ENCODE peak calls at places on chromosomes 1 and 21, in six cellular contexts. Q is BJ; U is Peyer's patch; M is CD8-positive, alpha-beta T cell; B is left lung; T is pancreas. D is an unnamed sample.

GRCh38 chr1:65457868-65458267 is 37.4 kb downstream of the LEPR start:
- DNase-seq in T (no peak), U (no peak), B (no peak), Q (no peak), M (no peak), D (no peak)

GRCh38 chr1:56336972-56337371 is 242.4 kb downstream of the PLPP3 start:
- DNase-seq in Q (no peak), T (no peak), U (no peak), B (no peak), M (no peak), D (no peak)

GRCh38 chr1:236904874-236905741 is 99.1 kb downstream of the MT1HL1 start:
- DNase-seq in B (no peak), U (no peak), M (no peak), Q (peak), T (no peak), D (no peak)

GRCh38 chr1:225425211-225425786 is 2.5 kb downstream of the LBR start:
- DNase-seq in T (no peak), M (no peak), B (no peak), U (no peak), Q (no peak), D (no peak)

GRCh38 chr1:84758968-84759491 is 68.8 kb upstream of the SSX2IP start:
- DNase-seq in T (no peak), Q (no peak), U (no peak), B (peak), M (no peak), D (no peak)

GRCh38 chr1:174074757-174075156 is 52.6 kb upstream of the RC3H1 start:
- DNase-seq in U (no peak), B (no peak), M (no peak), Q (no peak), T (no peak), D (no peak)

GRCh38 chr1:218967836-218968235 is 205.8 kb upstream of the LYPLAL1 start:
- DNase-seq in B (no peak), M (no peak), U (no peak), T (no peak), Q (peak), D (no peak)

GRCh38 chr1:204304067-204304466 is 55.7 kb downstream of the PLEKHA6 start:
- DNase-seq in U (no peak), B (no peak), M (no peak), Q (no peak), T (no peak), D (no peak)

GRCh38 chr1:183655562-183656075 is 2.5 kb upstream of the APOBEC4 start:
- DNase-seq in B (peak), T (peak), M (peak), U (peak), Q (no peak), D (peak)

GRCh38 chr1:30759718-30760281 is 2.2 kb upstream of the LAPTM5 start:
- DNase-seq in T (peak), U (no peak), M (peak), Q (no peak), B (no peak), D (no peak)

GRCh38 chr21:29196021-29196663 is 65.7 kb downstream of the MAP3K7CL start:
- DNase-seq in B (peak), T (no peak), U (no peak), Q (peak), M (peak), D (no peak)

GRCh38 chr1:212607206-212607923 is 1.2 kb upstream of the ATF3 start:
- DNase-seq in Q (no peak), M (no peak), T (peak), U (peak), B (no peak), D (peak)

GRCh38 chr21:17793271-17793670 is 25.9 kb downstream of the C21orf91 start:
- DNase-seq in Q (no peak), M (no peak), B (no peak), U (no peak), T (no peak), D (no peak)

GRCh38 chr21:26965091-26965566 is 1.8 kb downstream of the ADAMTS5 start:
- DNase-seq in U (no peak), T (peak), Q (no peak), M (no peak), B (no peak), D (no peak)

GRCh38 chr21:26965567-26966359 is 1.1 kb downstream of the ADAMTS5 start:
- DNase-seq in T (peak), U (peak), B (no peak), Q (no peak), M (no peak), D (peak)

GRCh38 chr21:26966978-26967913 is at the start of gene ADAMTS5:
- DNase-seq in U (peak), B (no peak), T (peak), Q (no peak), M (no peak), D (peak)

GRCh38 chr21:26964379-26964778 is 2.5 kb downstream of the ADAMTS5 start:
- DNase-seq in M (no peak), T (no peak), U (peak), B (peak), Q (no peak), D (peak)

DNA sequence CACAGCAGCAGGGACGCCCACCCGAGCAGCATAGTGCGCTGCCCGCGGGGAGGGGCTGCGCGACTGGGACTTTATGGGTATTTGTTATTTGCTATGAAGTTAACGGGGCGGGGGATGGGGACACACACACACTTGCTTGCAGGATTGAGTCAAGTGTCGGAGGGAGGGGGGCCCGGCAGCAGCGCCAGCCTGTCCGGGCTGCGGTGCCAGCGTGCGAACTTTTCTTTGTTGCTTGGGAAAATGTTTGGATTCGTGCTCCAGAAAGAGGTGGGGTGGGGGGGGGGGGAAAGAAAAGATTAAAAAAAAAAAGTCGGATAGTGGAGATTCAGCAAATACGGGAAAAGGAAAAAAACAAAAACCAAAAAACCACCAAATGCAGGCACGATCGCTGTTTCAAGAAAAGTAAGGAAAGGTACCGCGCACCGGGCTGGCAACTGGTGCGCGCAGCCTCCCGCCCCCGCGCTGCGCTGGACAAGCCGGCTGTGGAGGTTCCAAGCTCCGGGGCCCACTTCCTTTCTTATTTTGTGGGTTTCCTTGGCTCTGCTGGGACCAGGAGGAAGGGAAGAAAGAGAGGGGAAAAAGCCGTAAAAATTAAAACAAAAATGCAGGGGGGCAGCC is 419 bp downstream of the ADAMTS5 start:
- DNase-seq in B (no peak), Q (no peak), M (no peak), U (no peak), T (no peak), D (no peak)
- H3K4me3 ChIP-seq in B (peak), Q (peak), M (no peak), U (peak), T (peak), D (peak)

GRCh38 chr1:244419004-244419403 is 32.7 kb downstream of the ADSS2 start:
- DNase-seq in U (no peak), B (no peak), Q (no peak), M (no peak), T (no peak), D (no peak)

GRCh38 chr1:244412116-244412639 is 39.5 kb downstream of the ADSS2 start:
- DNase-seq in U (no peak), T (no peak), Q (no peak), B (no peak), M (no peak), D (no peak)

GRCh38 chr1:244409648-244410164 is 42.0 kb downstream of the ADSS2 start:
- DNase-seq in M (no peak), Q (no peak), B (no peak), T (no peak), U (no peak), D (no peak)

GRCh38 chr1:244413736-244414135 is 38.0 kb downstream of the ADSS2 start:
- DNase-seq in B (no peak), T (no peak), M (no peak), Q (no peak), U (no peak), D (no peak)

GRCh38 chr1:244414543-244414942 is 37.2 kb downstream of the ADSS2 start:
- DNase-seq in T (no peak), Q (no peak), U (no peak), M (no peak), B (peak), D (no peak)
- TF ChIP-seq CTCF in T (no peak), Q (peak), U (no peak), M (no peak), B (no peak), D (no peak)

GRCh38 chr1:87816646-87817045 is 488.0 kb downstream of the LMO4 start:
- DNase-seq in M (no peak), U (no peak), Q (no peak), B (no peak), T (no peak), D (no peak)

DNA sequence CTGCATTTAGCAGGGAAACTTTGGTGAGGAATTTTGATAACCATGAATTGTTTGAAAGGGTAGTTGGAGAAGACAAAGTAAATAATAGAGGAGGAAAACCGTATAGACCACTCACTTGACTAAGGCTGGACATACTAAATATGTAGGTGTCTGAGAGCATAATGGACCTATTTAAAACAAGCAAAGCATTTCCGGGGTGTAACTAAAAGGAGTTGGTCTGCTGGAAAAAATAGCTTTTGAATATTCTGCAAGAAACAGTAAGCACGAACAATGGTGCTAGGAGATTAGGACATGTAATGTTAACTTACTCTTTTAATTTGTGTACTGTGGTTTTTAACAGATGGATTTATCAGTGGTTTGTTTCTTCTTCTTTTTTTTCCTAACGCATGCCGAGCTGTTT is 492.0 kb downstream of the LMO4 start:
- DNase-seq in U (no peak), T (no peak), M (no peak), Q (no peak), B (no peak), D (no peak)
- H3K4me3 ChIP-seq in U (no peak), T (no peak), M (no peak), Q (no peak), B (no peak), D (no peak)

DNA sequence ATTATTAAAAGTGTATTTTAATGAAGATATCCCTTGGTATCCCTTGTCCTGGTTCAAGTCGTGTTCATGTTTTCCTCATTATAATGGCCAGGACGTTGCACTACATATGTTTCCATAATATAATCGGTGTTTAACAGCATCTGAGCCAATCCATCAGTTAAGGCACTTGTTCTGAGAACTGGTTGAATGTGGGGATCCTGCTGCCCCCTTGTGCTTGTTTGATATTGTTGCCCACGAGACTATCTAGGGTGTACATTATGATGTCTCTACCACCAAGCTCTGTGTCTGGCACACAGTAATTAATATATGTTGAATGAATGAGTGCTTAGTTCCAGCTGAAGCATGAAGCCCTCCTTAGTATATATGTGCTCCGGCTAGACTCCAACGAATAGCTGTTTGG is 193.0 kb downstream of the CACNA1E start:
- DNase-seq in U (no peak), M (no peak), B (no peak), T (no peak), Q (no peak), D (no peak)
- TF ChIP-seq CTCF in U (no peak), M (no peak), B (no peak), T (no peak), Q (no peak), D (peak)

GRCh38 chr1:91707890-91708218 is 178.1 kb downstream of the TGFBR3 start:
- DNase-seq in B (no peak), Q (no peak), U (no peak), M (no peak), T (no peak), D (no peak)
- H3K4me3 ChIP-seq in B (no peak), Q (no peak), U (no peak), M (no peak), T (no peak), D (no peak)

GRCh38 chr1:100866041-100866900 is 28.4 kb downstream of the EXTL2 start:
- DNase-seq in B (no peak), Q (no peak), U (no peak), T (no peak), M (no peak), D (no peak)

GRCh38 chr1:100869996-100870395 is 24.6 kb downstream of the EXTL2 start:
- DNase-seq in T (no peak), B (no peak), M (no peak), Q (no peak), U (no peak), D (no peak)

GRCh38 chr1:100866901-100867206 is 27.8 kb downstream of the EXTL2 start:
- DNase-seq in T (no peak), U (no peak), Q (no peak), B (no peak), M (no peak), D (no peak)

GRCh38 chr1:100862591-100862990 is 32.1 kb downstream of the EXTL2 start:
- DNase-seq in U (no peak), Q (peak), T (no peak), B (no peak), M (no peak), D (no peak)

DNA sequence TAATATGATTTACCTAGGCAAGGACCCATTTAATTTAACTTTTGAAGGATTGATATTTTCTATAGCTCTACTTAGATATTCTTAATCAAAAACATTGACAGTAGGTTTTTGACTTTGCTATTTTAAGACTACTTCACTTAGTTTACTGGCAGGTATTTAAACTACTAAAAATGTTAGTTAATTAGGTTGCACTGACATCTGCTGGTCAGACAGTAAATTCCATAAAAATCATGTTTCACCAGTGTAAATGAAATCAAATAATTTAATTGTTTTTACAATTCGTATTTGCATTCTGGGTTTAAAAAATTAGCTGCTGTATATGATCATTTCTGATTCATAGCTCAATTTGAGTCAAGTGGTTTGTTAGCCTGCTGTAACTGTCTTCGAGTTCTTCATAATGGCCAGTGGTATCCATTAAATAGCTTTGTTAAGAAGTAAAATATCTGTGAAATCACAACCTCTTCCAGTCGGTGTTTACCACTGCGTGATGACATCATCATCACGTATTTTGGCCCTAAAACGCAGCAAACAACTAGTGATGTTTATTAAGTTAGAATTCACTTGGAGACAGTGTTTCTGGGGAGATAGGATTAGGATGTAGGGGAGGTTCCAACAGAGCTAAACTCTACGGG is 26.2 kb downstream of the EXTL2 start:
- DNase-seq in M (no peak), U (no peak), Q (no peak), B (no peak), T (no peak), D (no peak)
- TF ChIP-seq CTCF in M (peak), U (peak), Q (peak), B (peak), T (peak), D (peak)

GRCh38 chr1:119308806-119309205 is 59.8 kb upstream of the HAO2 start:
- DNase-seq in M (no peak), T (no peak), U (no peak), Q (no peak), B (no peak), D (no peak)
- H3K4me3 ChIP-seq in M (no peak), T (no peak), U (no peak), Q (no peak), B (no peak), D (no peak)

GRCh38 chr21:38968887-38969543 is 163.3 kb downstream of the ETS2 start:
- DNase-seq in Q (no peak), T (no peak), U (no peak), B (no peak), M (no peak), D (no peak)

GRCh38 chr21:38973552-38973951 is 167.8 kb downstream of the ETS2 start:
- DNase-seq in T (no peak), M (no peak), U (no peak), Q (no peak), B (no peak), D (no peak)

GRCh38 chr21:38970765-38971164 is 165.0 kb downstream of the ETS2 start:
- DNase-seq in Q (no peak), U (no peak), M (no peak), T (no peak), B (no peak), D (no peak)

GRCh38 chr21:38976900-38977299 is 171.2 kb downstream of the ETS2 start:
- DNase-seq in T (no peak), U (no peak), B (no peak), M (no peak), Q (no peak), D (no peak)

GRCh38 chr21:38972078-38972477 is 166.3 kb downstream of the ETS2 start:
- DNase-seq in U (no peak), B (no peak), M (no peak), Q (no peak), T (no peak), D (no peak)
- TF ChIP-seq CTCF in U (no peak), B (no peak), M (no peak), Q (no peak), T (no peak), D (no peak)

GRCh38 chr1:203036537-203036936 is 10.2 kb downstream of the PPFIA4 start:
- DNase-seq in Q (no peak), M (no peak), T (no peak), B (no peak), U (no peak), D (no peak)

GRCh38 chr1:203037509-203038190 is 11.4 kb downstream of the PPFIA4 start:
- DNase-seq in M (no peak), T (no peak), U (no peak), B (no peak), Q (no peak), D (no peak)

GRCh38 chr1:203038891-203039608 is 12.8 kb downstream of the PPFIA4 start:
- DNase-seq in B (peak), Q (no peak), T (no peak), M (peak), U (peak), D (peak)

GRCh38 chr1:203039609-203040517 is 13.6 kb downstream of the PPFIA4 start:
- DNase-seq in Q (no peak), T (no peak), M (no peak), B (no peak), U (no peak), D (no peak)

DNA sequence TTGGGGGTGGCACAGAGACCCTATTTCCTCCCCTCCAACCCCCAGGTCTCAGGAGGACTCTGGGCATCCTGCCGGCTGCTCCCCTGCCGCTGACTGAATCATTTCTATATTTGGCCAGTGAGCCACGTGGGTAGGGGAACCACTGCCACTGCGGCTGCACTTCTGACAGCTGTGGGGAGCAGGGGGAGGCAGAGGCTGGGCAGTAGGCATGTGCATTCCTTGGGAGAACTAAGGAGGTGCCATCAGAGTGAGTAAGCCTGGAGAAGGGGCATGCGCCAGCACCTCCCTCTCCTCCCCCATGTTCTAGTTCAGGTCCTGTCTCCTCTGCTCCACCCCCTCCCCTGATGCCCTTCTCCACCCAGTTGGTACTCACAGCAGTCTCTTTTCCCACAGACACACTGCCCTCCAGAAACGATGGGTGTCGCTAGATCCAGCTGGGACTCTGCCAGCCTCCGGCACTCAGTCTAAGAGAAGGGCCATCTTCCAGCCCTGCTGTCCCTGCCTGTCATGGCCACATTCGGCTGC is 12.0 kb downstream of the PPFIA4 start:
- DNase-seq in M (no peak), T (no peak), Q (no peak), B (no peak), U (no peak), D (peak)
- H3K4me3 ChIP-seq in M (no peak), T (no peak), Q (no peak), B (no peak), U (no peak), D (peak)

D was measured in psoas muscle.